ENCODE peak calls at places on chromosomes 2 and 18, in seven cellular contexts. One of them, this sample, is unnamed.

GRCh38 chr2:148130571-148130970 is 109.7 kb downstream of the MBD5 start:
- DNase-seq in mammary epithelial cell: peak
- DNase-seq in Panc1: no peak
- DNase-seq in retinal pigment epithelial cell: no peak
- DNase-seq in AG04450: peak
- DNase-seq in upper lobe of right lung: no peak
- DNase-seq in heart right ventricle: no peak
- DNase-seq in this sample: peak

GRCh38 chr2:16058747-16059358 is 118.5 kb downstream of the MYCN start:
- DNase-seq in mammary epithelial cell: no peak
- DNase-seq in Panc1: no peak
- DNase-seq in retinal pigment epithelial cell: no peak
- DNase-seq in AG04450: no peak
- DNase-seq in upper lobe of right lung: no peak
- DNase-seq in heart right ventricle: no peak
- DNase-seq in this sample: no peak

GRCh38 chr2:13667415-13667757 is 950.6 kb downstream of the TRIB2 start:
- DNase-seq in mammary epithelial cell: no peak
- DNase-seq in Panc1: no peak
- DNase-seq in retinal pigment epithelial cell: no peak
- DNase-seq in AG04450: no peak
- DNase-seq in upper lobe of right lung: no peak
- DNase-seq in heart right ventricle: no peak
- DNase-seq in this sample: no peak

GRCh38 chr2:17257194-17257909 is 260.9 kb downstream of the RAD51AP2 start:
- DNase-seq in mammary epithelial cell: peak
- DNase-seq in Panc1: no peak
- DNase-seq in retinal pigment epithelial cell: no peak
- DNase-seq in AG04450: no peak
- DNase-seq in upper lobe of right lung: no peak
- DNase-seq in heart right ventricle: no peak
- DNase-seq in this sample: no peak

GRCh38 chr18:76429262-76430126 is 65.5 kb downstream of the ZNF516 start:
- DNase-seq in mammary epithelial cell: no peak
- DNase-seq in Panc1: no peak
- DNase-seq in retinal pigment epithelial cell: no peak
- DNase-seq in AG04450: no peak
- DNase-seq in upper lobe of right lung: peak
- DNase-seq in heart right ventricle: no peak
- DNase-seq in this sample: no peak

GRCh38 chr2:213545481-213545880 is 261.2 kb downstream of the SPAG16 start:
- DNase-seq in mammary epithelial cell: no peak
- DNase-seq in Panc1: no peak
- DNase-seq in retinal pigment epithelial cell: no peak
- DNase-seq in AG04450: no peak
- DNase-seq in upper lobe of right lung: no peak
- DNase-seq in heart right ventricle: no peak
- DNase-seq in this sample: no peak

GRCh38 chr18:49015886-49016647 is 65.3 kb upstream of the SMAD7 start:
- DNase-seq in mammary epithelial cell: no peak
- DNase-seq in Panc1: no peak
- DNase-seq in retinal pigment epithelial cell: no peak
- DNase-seq in AG04450: no peak
- DNase-seq in upper lobe of right lung: peak
- DNase-seq in heart right ventricle: no peak
- DNase-seq in this sample: no peak

GRCh38 chr2:174112073-174112472 is 136.3 kb downstream of the OLA1 start:
- DNase-seq in mammary epithelial cell: no peak
- DNase-seq in Panc1: no peak
- DNase-seq in retinal pigment epithelial cell: no peak
- DNase-seq in AG04450: no peak
- DNase-seq in upper lobe of right lung: no peak
- DNase-seq in heart right ventricle: no peak
- DNase-seq in this sample: no peak

GRCh38 chr18:67517224-67517765 is 775 bp upstream of the DSEL start:
- DNase-seq in mammary epithelial cell: no peak
- DNase-seq in Panc1: no peak
- DNase-seq in retinal pigment epithelial cell: no peak
- DNase-seq in AG04450: no peak
- DNase-seq in upper lobe of right lung: no peak
- DNase-seq in heart right ventricle: peak
- DNase-seq in this sample: no peak

GRCh38 chr2:165791811-165792454 is 2.1 kb downstream of the GALNT3 start:
- DNase-seq in mammary epithelial cell: peak
- DNase-seq in Panc1: no peak
- DNase-seq in retinal pigment epithelial cell: peak
- DNase-seq in AG04450: no peak
- DNase-seq in upper lobe of right lung: no peak
- DNase-seq in heart right ventricle: no peak
- DNase-seq in this sample: no peak

GRCh38 chr2:213119061-213119809 is 32.2 kb downstream of the IKZF2 start:
- DNase-seq in mammary epithelial cell: peak
- DNase-seq in Panc1: no peak
- DNase-seq in retinal pigment epithelial cell: no peak
- DNase-seq in AG04450: peak
- DNase-seq in upper lobe of right lung: no peak
- DNase-seq in heart right ventricle: no peak
- DNase-seq in this sample: peak

GRCh38 chr2:189783451-189783926 is 650 bp downstream of the ORMDL1 start:
- DNase-seq in mammary epithelial cell: no peak
- DNase-seq in Panc1: no peak
- DNase-seq in retinal pigment epithelial cell: no peak
- DNase-seq in AG04450: no peak
- DNase-seq in upper lobe of right lung: no peak
- DNase-seq in heart right ventricle: no peak
- DNase-seq in this sample: no peak

GRCh38 chr2:86068098-86069047 is 37.3 kb downstream of the POLR1A start:
- DNase-seq in mammary epithelial cell: no peak
- DNase-seq in Panc1: no peak
- DNase-seq in retinal pigment epithelial cell: peak
- DNase-seq in AG04450: no peak
- DNase-seq in upper lobe of right lung: no peak
- DNase-seq in heart right ventricle: no peak
- DNase-seq in this sample: no peak

GRCh38 chr2:171404258-171404657 is 29.5 kb downstream of the METTL8 start:
- DNase-seq in mammary epithelial cell: peak
- DNase-seq in Panc1: peak
- DNase-seq in retinal pigment epithelial cell: no peak
- DNase-seq in AG04450: no peak
- DNase-seq in upper lobe of right lung: no peak
- DNase-seq in heart right ventricle: no peak
- DNase-seq in this sample: peak

GRCh38 chr18:7117390-7118355 is at the start of gene LAMA1:
- DNase-seq in mammary epithelial cell: no peak
- DNase-seq in Panc1: no peak
- DNase-seq in retinal pigment epithelial cell: no peak
- DNase-seq in AG04450: no peak
- DNase-seq in upper lobe of right lung: peak
- DNase-seq in heart right ventricle: no peak
- DNase-seq in this sample: no peak

GRCh38 chr18:57859314-57859713 is 56.2 kb upstream of the ATP8B1 start:
- DNase-seq in mammary epithelial cell: peak
- DNase-seq in Panc1: no peak
- DNase-seq in retinal pigment epithelial cell: no peak
- DNase-seq in AG04450: no peak
- DNase-seq in upper lobe of right lung: no peak
- DNase-seq in heart right ventricle: no peak
- DNase-seq in this sample: no peak

GRCh38 chr2:160407393-160408204 is 86.0 kb downstream of the RBMS1 start:
- DNase-seq in mammary epithelial cell: peak
- DNase-seq in Panc1: no peak
- DNase-seq in retinal pigment epithelial cell: peak
- DNase-seq in AG04450: no peak
- DNase-seq in upper lobe of right lung: peak
- DNase-seq in heart right ventricle: peak
- DNase-seq in this sample: no peak

GRCh38 chr2:12921321-12921720 is 204.6 kb downstream of the TRIB2 start:
- DNase-seq in mammary epithelial cell: no peak
- DNase-seq in Panc1: no peak
- DNase-seq in retinal pigment epithelial cell: no peak
- DNase-seq in AG04450: no peak
- DNase-seq in upper lobe of right lung: no peak
- DNase-seq in heart right ventricle: no peak
- DNase-seq in this sample: no peak

GRCh38 chr18:60090170-60090569 is 190.4 kb downstream of the PMAIP1 start:
- DNase-seq in mammary epithelial cell: no peak
- DNase-seq in Panc1: no peak
- DNase-seq in retinal pigment epithelial cell: no peak
- DNase-seq in AG04450: no peak
- DNase-seq in upper lobe of right lung: no peak
- DNase-seq in heart right ventricle: no peak
- DNase-seq in this sample: no peak

GRCh38 chr2:236507393-236508085 is 62.1 kb upstream of the ACKR3 start:
- DNase-seq in mammary epithelial cell: peak
- DNase-seq in Panc1: no peak
- DNase-seq in retinal pigment epithelial cell: peak
- DNase-seq in AG04450: no peak
- DNase-seq in upper lobe of right lung: peak
- DNase-seq in heart right ventricle: peak
- DNase-seq in this sample: peak

GRCh38 chr2:163173591-163173990 is 335.0 kb upstream of the KCNH7 start:
- DNase-seq in mammary epithelial cell: no peak
- DNase-seq in Panc1: no peak
- DNase-seq in retinal pigment epithelial cell: no peak
- DNase-seq in AG04450: no peak
- DNase-seq in upper lobe of right lung: no peak
- DNase-seq in heart right ventricle: no peak
- DNase-seq in this sample: peak

GRCh38 chr2:189153608-189154007 is 26.0 kb downstream of the COL5A2 start:
- DNase-seq in mammary epithelial cell: no peak
- DNase-seq in Panc1: no peak
- DNase-seq in retinal pigment epithelial cell: no peak
- DNase-seq in AG04450: peak
- DNase-seq in upper lobe of right lung: no peak
- DNase-seq in heart right ventricle: no peak
- DNase-seq in this sample: no peak

GRCh38 chr2:12352891-12353290 is 363.8 kb upstream of the TRIB2 start:
- DNase-seq in mammary epithelial cell: no peak
- DNase-seq in Panc1: no peak
- DNase-seq in retinal pigment epithelial cell: no peak
- DNase-seq in AG04450: no peak
- DNase-seq in upper lobe of right lung: no peak
- DNase-seq in heart right ventricle: no peak
- DNase-seq in this sample: no peak

GRCh38 chr18:46623541-46623940 is 33.5 kb downstream of the LOXHD1 start:
- DNase-seq in mammary epithelial cell: peak
- DNase-seq in Panc1: no peak
- DNase-seq in retinal pigment epithelial cell: no peak
- DNase-seq in AG04450: no peak
- DNase-seq in upper lobe of right lung: no peak
- DNase-seq in heart right ventricle: peak
- DNase-seq in this sample: no peak

GRCh38 chr2:1789610-1790009 is 45.3 kb upstream of the PXDN start:
- DNase-seq in mammary epithelial cell: no peak
- DNase-seq in Panc1: no peak
- DNase-seq in retinal pigment epithelial cell: no peak
- DNase-seq in AG04450: no peak
- DNase-seq in upper lobe of right lung: no peak
- DNase-seq in heart right ventricle: no peak
- DNase-seq in this sample: no peak
- TF ChIP-seq CTCF in mammary epithelial cell: no peak
- TF ChIP-seq CTCF in Panc1: no peak
- TF ChIP-seq CTCF in retinal pigment epithelial cell: peak
- TF ChIP-seq CTCF in AG04450: peak
- TF ChIP-seq CTCF in upper lobe of right lung: no peak
- TF ChIP-seq CTCF in heart right ventricle: no peak
- TF ChIP-seq CTCF in this sample: peak

DNA sequence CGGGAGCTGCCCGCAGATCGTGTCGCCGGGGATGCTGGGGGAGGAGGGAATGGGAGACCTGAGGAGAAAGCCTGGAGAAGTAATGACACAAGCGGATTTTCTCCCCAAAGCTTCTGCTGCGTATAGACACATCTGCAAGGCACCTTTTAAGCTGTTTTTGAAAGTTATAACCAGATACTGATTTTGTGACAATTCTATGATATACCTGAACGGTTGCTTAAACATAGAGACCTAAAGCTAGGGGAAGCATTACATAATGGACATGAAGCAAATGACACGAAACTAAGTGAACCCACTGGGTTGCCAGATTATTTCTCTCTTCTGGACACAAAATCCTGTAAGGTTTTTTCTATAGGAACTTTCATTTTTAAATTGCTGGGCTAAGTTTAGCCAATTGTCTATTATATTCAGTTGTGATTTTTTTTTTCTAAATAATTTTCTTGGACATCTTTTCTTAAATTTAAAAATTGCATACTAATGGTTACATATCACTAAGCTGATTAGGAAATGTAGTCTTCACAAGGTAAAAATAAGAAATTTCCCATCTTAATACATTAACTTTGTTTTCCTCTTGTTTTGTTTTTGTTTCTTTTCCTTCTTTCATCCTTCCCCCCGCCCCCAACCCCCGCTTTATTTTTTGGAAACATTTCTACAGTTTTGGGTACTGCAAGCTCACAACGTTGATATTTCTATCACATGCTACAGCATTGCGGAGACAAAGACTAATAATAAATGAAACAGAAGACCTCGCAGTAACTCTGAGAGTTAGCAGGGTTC is 1.3 kb downstream of the OSBPL6 start:
- DNase-seq in mammary epithelial cell: no peak
- DNase-seq in Panc1: no peak
- DNase-seq in retinal pigment epithelial cell: no peak
- DNase-seq in AG04450: no peak
- DNase-seq in upper lobe of right lung: no peak
- DNase-seq in heart right ventricle: no peak
- DNase-seq in this sample: no peak
- H3K4me3 ChIP-seq in mammary epithelial cell: peak
- H3K4me3 ChIP-seq in Panc1: peak
- H3K4me3 ChIP-seq in retinal pigment epithelial cell: peak
- H3K4me3 ChIP-seq in AG04450: peak
- H3K4me3 ChIP-seq in upper lobe of right lung: peak
- H3K4me3 ChIP-seq in heart right ventricle: peak
- H3K4me3 ChIP-seq in this sample: peak

GRCh38 chr2:101341901-101342624 is 33.6 kb upstream of the RNF149 start:
- DNase-seq in mammary epithelial cell: peak
- DNase-seq in Panc1: peak
- DNase-seq in retinal pigment epithelial cell: no peak
- DNase-seq in AG04450: peak
- DNase-seq in upper lobe of right lung: peak
- DNase-seq in heart right ventricle: peak
- DNase-seq in this sample: no peak
- TF ChIP-seq CTCF in mammary epithelial cell: peak
- TF ChIP-seq CTCF in Panc1: peak
- TF ChIP-seq CTCF in retinal pigment epithelial cell: peak
- TF ChIP-seq CTCF in AG04450: peak
- TF ChIP-seq CTCF in upper lobe of right lung: peak
- TF ChIP-seq CTCF in heart right ventricle: peak
- TF ChIP-seq CTCF in this sample: peak

DNA sequence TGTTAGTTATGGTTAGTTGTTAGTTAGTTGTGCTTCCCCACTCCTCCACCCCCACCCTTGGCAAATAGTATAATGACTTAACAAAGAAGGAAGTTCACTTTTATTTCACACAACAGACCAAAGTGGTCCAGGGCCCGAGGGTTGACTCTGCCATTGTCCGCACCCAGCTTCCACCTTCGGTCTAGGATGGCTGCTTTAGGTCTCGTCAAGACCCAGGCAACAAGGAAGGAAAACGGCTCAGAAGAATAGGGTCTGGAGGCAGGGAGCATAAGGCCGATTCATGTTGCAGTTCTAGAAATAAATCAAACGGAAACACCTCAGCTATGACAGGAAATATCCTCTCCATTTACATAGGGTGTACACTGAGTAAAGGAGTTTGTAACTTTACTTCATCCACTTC is 206.0 kb upstream of the CXCR4 start:
- DNase-seq in mammary epithelial cell: no peak
- DNase-seq in Panc1: no peak
- DNase-seq in retinal pigment epithelial cell: no peak
- DNase-seq in AG04450: no peak
- DNase-seq in upper lobe of right lung: no peak
- DNase-seq in heart right ventricle: no peak
- DNase-seq in this sample: no peak
- H3K4me3 ChIP-seq in mammary epithelial cell: no peak
- H3K4me3 ChIP-seq in Panc1: no peak
- H3K4me3 ChIP-seq in retinal pigment epithelial cell: no peak
- H3K4me3 ChIP-seq in AG04450: no peak
- H3K4me3 ChIP-seq in upper lobe of right lung: no peak
- H3K4me3 ChIP-seq in heart right ventricle: no peak
- H3K4me3 ChIP-seq in this sample: no peak

This sample was measured in kidney epithelial cell.